ENCODE peak calls at places on chromosomes 6 and 20, in nine cellular contexts. T, O, K, B, V, W, J, Y and U are unnamed samples.

GRCh38 chr6:47852727-47853126 is 70.9 kb downstream of the OPN5 start:
- DNase-seq in K (no peak), O (no peak), B (no peak), W (no peak), J (no peak), Y (no peak), T (no peak), V (no peak), U (no peak)

GRCh38 chr6:81734081-81734480 is 18.4 kb downstream of the TENT5A start:
- DNase-seq in T (no peak), B (no peak), J (no peak), V (no peak), W (no peak), Y (no peak), O (no peak), K (no peak), U (no peak)

GRCh38 chr6:158926429-158926828 is 73.6 kb downstream of the RSPH3 start:
- DNase-seq in J (no peak), T (no peak), W (peak), O (no peak), K (no peak), B (no peak), V (peak), Y (no peak), U (peak)

GRCh38 chr20:62368629-62369507 is 1.8 kb upstream of the LAMA5 start:
- DNase-seq in J (no peak), O (no peak), W (no peak), B (no peak), K (no peak), V (peak), Y (no peak), T (no peak), U (peak)

GRCh38 chr20:417801-418342 is 9.8 kb downstream of the RBCK1 start:
- DNase-seq in K (no peak), T (no peak), V (no peak), O (no peak), Y (no peak), J (no peak), B (no peak), W (no peak), U (no peak)

GRCh38 chr6:89932245-89932802 is 38.1 kb downstream of the GJA10 start:
- DNase-seq in V (no peak), J (no peak), B (no peak), O (no peak), W (no peak), K (no peak), Y (no peak), T (no peak), U (no peak)

GRCh38 chr6:142874676-142875075 is 70.3 kb downstream of the HIVEP2 start:
- DNase-seq in V (peak), J (no peak), T (no peak), K (no peak), B (no peak), Y (no peak), O (no peak), W (no peak), U (peak)

GRCh38 chr6:39594304-39594703 is 130.9 kb downstream of the KIF6 start:
- DNase-seq in V (no peak), B (no peak), Y (no peak), W (no peak), O (no peak), T (no peak), K (no peak), J (no peak), U (no peak)

GRCh38 chr20:16587066-16587465 is 13.8 kb upstream of the KIF16B start:
- DNase-seq in J (no peak), K (no peak), B (no peak), O (no peak), W (no peak), T (no peak), Y (no peak), V (no peak), U (no peak)

GRCh38 chr6:13217206-13217905 is 111.0 kb downstream of the TBC1D7 start:
- DNase-seq in O (no peak), K (no peak), J (no peak), T (no peak), V (no peak), B (no peak), Y (no peak), W (peak), U (peak)

GRCh38 chr6:152277826-152278247 is 359.3 kb downstream of the SYNE1 start:
- DNase-seq in K (no peak), O (no peak), J (no peak), Y (peak), V (no peak), B (no peak), W (no peak), T (no peak), U (no peak)

GRCh38 chr20:11902264-11902663 is 15.4 kb upstream of the BTBD3 start:
- DNase-seq in B (no peak), Y (no peak), O (peak), K (no peak), V (peak), T (no peak), W (peak), J (no peak), U (no peak)